ENCODE peak calls at places on chromosome 10, in eight cellular contexts. One of them, this sample, is unnamed.

GRCh38 chr10:26997610-26998009 is 102.7 kb downstream of the ANKRD26 start:
- DNase-seq in caudate nucleus: no peak
- DNase-seq in pancreas: no peak
- DNase-seq in left lung: no peak
- DNase-seq in tibial artery: no peak
- DNase-seq in kidney: no peak
- DNase-seq in GM23248: no peak
- DNase-seq in astrocyte: no peak
- DNase-seq in this sample: no peak

GRCh38 chr10:58754419-58755180 is 241.9 kb downstream of the BICC1 start:
- DNase-seq in caudate nucleus: no peak
- DNase-seq in pancreas: no peak
- DNase-seq in left lung: no peak
- DNase-seq in tibial artery: no peak
- DNase-seq in kidney: no peak
- DNase-seq in GM23248: peak; percentile 53
- DNase-seq in astrocyte: no peak
- DNase-seq in this sample: no peak

GRCh38 chr10:110010076-110011069 is 2.6 kb downstream of the ADD3 start:
- DNase-seq in caudate nucleus: no peak
- DNase-seq in pancreas: no peak
- DNase-seq in left lung: no peak
- DNase-seq in tibial artery: no peak
- DNase-seq in kidney: no peak
- DNase-seq in GM23248: no peak
- DNase-seq in astrocyte: no peak
- DNase-seq in this sample: no peak

GRCh38 chr10:133245439-133246235 is 8.0 kb downstream of the VENTX start:
- DNase-seq in caudate nucleus: no peak
- DNase-seq in pancreas: no peak
- DNase-seq in left lung: no peak
- DNase-seq in tibial artery: no peak
- DNase-seq in kidney: no peak
- DNase-seq in GM23248: peak; percentile 42
- DNase-seq in astrocyte: no peak
- DNase-seq in this sample: no peak

GRCh38 chr10:79586933-79587332 is 23.8 kb upstream of the SFTPA1 start:
- DNase-seq in caudate nucleus: no peak
- DNase-seq in pancreas: no peak
- DNase-seq in left lung: no peak
- DNase-seq in tibial artery: no peak
- DNase-seq in kidney: no peak
- DNase-seq in GM23248: no peak
- DNase-seq in astrocyte: no peak
- DNase-seq in this sample: no peak

GRCh38 chr10:63703113-63703670 is 182.0 kb downstream of the REEP3 start:
- DNase-seq in caudate nucleus: no peak
- DNase-seq in pancreas: no peak
- DNase-seq in left lung: no peak
- DNase-seq in tibial artery: no peak
- DNase-seq in kidney: no peak
- DNase-seq in GM23248: no peak
- DNase-seq in astrocyte: no peak
- DNase-seq in this sample: no peak

GRCh38 chr10:93334901-93335312 is 147.2 kb downstream of the MYOF start:
- DNase-seq in caudate nucleus: no peak
- DNase-seq in pancreas: no peak
- DNase-seq in left lung: no peak
- DNase-seq in tibial artery: no peak
- DNase-seq in kidney: no peak
- DNase-seq in GM23248: peak; percentile 73
- DNase-seq in astrocyte: peak; percentile 49
- DNase-seq in this sample: no peak

GRCh38 chr10:35635576-35635975 is 6.5 kb downstream of the FZD8 start:
- DNase-seq in caudate nucleus: no peak
- DNase-seq in pancreas: no peak
- DNase-seq in left lung: no peak
- DNase-seq in tibial artery: peak; percentile 44
- DNase-seq in kidney: no peak
- DNase-seq in GM23248: peak; percentile 72
- DNase-seq in astrocyte: peak; percentile 35
- DNase-seq in this sample: peak; percentile 32

DNA sequence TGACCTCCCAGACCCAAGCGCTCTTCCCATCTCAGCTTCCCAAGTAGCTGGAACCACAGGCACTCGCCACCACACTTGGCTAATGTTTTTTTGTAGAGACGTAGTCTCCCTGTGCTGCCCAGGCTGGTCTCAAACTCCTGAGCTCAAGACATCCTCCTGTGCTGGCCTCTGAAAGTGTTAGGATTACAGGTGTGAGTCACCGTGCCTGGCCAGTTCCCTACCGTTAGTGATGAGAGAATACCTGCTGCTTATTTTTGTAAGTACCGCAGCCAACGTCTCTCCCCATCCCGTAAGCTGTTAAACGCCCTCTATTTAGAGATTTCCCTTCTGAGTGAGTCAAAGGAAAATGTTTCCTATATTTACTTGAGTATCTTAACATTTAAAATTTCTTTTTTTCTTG is 38.5 kb upstream of the PDLIM1 start:
- DNase-seq in caudate nucleus: no peak
- DNase-seq in pancreas: no peak
- DNase-seq in left lung: no peak
- DNase-seq in tibial artery: no peak
- DNase-seq in kidney: no peak
- DNase-seq in GM23248: no peak
- DNase-seq in astrocyte: no peak
- DNase-seq in this sample: no peak
- H3K27ac ChIP-seq in caudate nucleus: no peak overlapping the region
- H3K27ac ChIP-seq in pancreas: no peak overlapping the region
- H3K27ac ChIP-seq in left lung: peak overlapping the region; percentile 24
- H3K27ac ChIP-seq in tibial artery: peak overlapping the region; percentile 33
- H3K27ac ChIP-seq in kidney: no peak overlapping the region
- H3K27ac ChIP-seq in GM23248: no peak overlapping the region
- H3K27ac ChIP-seq in astrocyte: no peak overlapping the region
- H3K27ac ChIP-seq in this sample: no peak overlapping the region

DNA sequence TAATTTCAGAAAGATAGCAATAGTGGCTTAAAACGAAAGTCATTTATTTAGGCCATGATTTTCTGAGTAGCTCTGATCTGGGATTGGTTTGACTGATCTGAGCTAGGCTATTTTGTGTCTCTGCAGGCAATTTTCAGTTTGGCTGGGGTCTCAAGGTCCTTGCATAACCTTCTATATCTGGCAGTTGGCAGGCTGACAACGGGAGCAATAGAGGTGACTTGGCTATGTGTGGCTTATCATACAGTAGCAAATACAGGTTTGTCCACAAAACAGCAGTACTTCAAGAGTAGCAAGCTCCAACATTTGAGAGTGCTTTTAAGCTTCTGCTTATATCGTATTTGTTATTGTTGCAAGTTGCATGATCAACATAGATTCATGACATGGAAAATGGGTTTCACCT is 1167.3 kb upstream of the CELF2 start:
- DNase-seq in caudate nucleus: no peak
- DNase-seq in pancreas: peak; percentile 58
- DNase-seq in left lung: no peak
- DNase-seq in tibial artery: no peak
- DNase-seq in kidney: no peak
- DNase-seq in GM23248: no peak
- DNase-seq in astrocyte: no peak
- DNase-seq in this sample: no peak
- H3K27ac ChIP-seq in caudate nucleus: no peak overlapping the region
- H3K27ac ChIP-seq in pancreas: no peak overlapping the region
- H3K27ac ChIP-seq in left lung: no peak overlapping the region
- H3K27ac ChIP-seq in tibial artery: no peak overlapping the region
- H3K27ac ChIP-seq in kidney: no peak overlapping the region
- H3K27ac ChIP-seq in GM23248: no peak overlapping the region
- H3K27ac ChIP-seq in astrocyte: no peak overlapping the region
- H3K27ac ChIP-seq in this sample: no peak overlapping the region

GRCh38 chr10:78165617-78166016 is 132.0 kb downstream of the RPS24 start:
- DNase-seq in caudate nucleus: no peak
- DNase-seq in pancreas: no peak
- DNase-seq in left lung: no peak
- DNase-seq in tibial artery: no peak
- DNase-seq in kidney: no peak
- DNase-seq in GM23248: no peak
- DNase-seq in astrocyte: no peak
- DNase-seq in this sample: no peak

GRCh38 chr10:78169214-78169613 is 135.6 kb downstream of the RPS24 start:
- DNase-seq in caudate nucleus: no peak
- DNase-seq in pancreas: no peak
- DNase-seq in left lung: no peak
- DNase-seq in tibial artery: no peak
- DNase-seq in kidney: no peak
- DNase-seq in GM23248: no peak
- DNase-seq in astrocyte: no peak
- DNase-seq in this sample: no peak

GRCh38 chr10:78164687-78165086 is 131.0 kb downstream of the RPS24 start:
- DNase-seq in caudate nucleus: no peak
- DNase-seq in pancreas: no peak
- DNase-seq in left lung: peak; percentile 73
- DNase-seq in tibial artery: no peak
- DNase-seq in kidney: no peak
- DNase-seq in GM23248: no peak
- DNase-seq in astrocyte: no peak
- DNase-seq in this sample: no peak

GRCh38 chr10:78162867-78163266 is 129.2 kb downstream of the RPS24 start:
- DNase-seq in caudate nucleus: no peak
- DNase-seq in pancreas: no peak
- DNase-seq in left lung: no peak
- DNase-seq in tibial artery: no peak
- DNase-seq in kidney: no peak
- DNase-seq in GM23248: peak; percentile 34
- DNase-seq in astrocyte: no peak
- DNase-seq in this sample: no peak

GRCh38 chr10:78165172-78165571 is 131.5 kb downstream of the RPS24 start:
- DNase-seq in caudate nucleus: no peak
- DNase-seq in pancreas: no peak
- DNase-seq in left lung: no peak
- DNase-seq in tibial artery: no peak
- DNase-seq in kidney: no peak
- DNase-seq in GM23248: no peak
- DNase-seq in astrocyte: no peak
- DNase-seq in this sample: no peak
- H3K27ac ChIP-seq in caudate nucleus: no peak overlapping the region
- H3K27ac ChIP-seq in pancreas: no peak overlapping the region
- H3K27ac ChIP-seq in left lung: no peak overlapping the region
- H3K27ac ChIP-seq in tibial artery: no peak overlapping the region
- H3K27ac ChIP-seq in kidney: no peak overlapping the region
- H3K27ac ChIP-seq in GM23248: no peak overlapping the region
- H3K27ac ChIP-seq in astrocyte: no peak overlapping the region
- H3K27ac ChIP-seq in this sample: no peak overlapping the region

GRCh38 chr10:103448751-103449150 is 3.4 kb downstream of the CALHM2 start:
- DNase-seq in caudate nucleus: no peak
- DNase-seq in pancreas: no peak
- DNase-seq in left lung: peak; percentile 57
- DNase-seq in tibial artery: peak; percentile 88
- DNase-seq in kidney: no peak
- DNase-seq in GM23248: peak; percentile 97
- DNase-seq in astrocyte: peak; percentile 72
- DNase-seq in this sample: peak; percentile 43
- H3K27ac ChIP-seq in caudate nucleus: no peak overlapping the region
- H3K27ac ChIP-seq in pancreas: no peak overlapping the region
- H3K27ac ChIP-seq in left lung: peak overlapping the region; percentile 83
- H3K27ac ChIP-seq in tibial artery: peak overlapping the region; percentile 93
- H3K27ac ChIP-seq in kidney: no peak overlapping the region
- H3K27ac ChIP-seq in GM23248: peak overlapping the region; percentile 88
- H3K27ac ChIP-seq in astrocyte: no peak overlapping the region
- H3K27ac ChIP-seq in this sample: no peak overlapping the region

GRCh38 chr10:86335257-86335656 is 31.3 kb downstream of the GRID1 start:
- DNase-seq in caudate nucleus: no peak
- DNase-seq in pancreas: no peak
- DNase-seq in left lung: no peak
- DNase-seq in tibial artery: no peak
- DNase-seq in kidney: no peak
- DNase-seq in GM23248: no peak
- DNase-seq in astrocyte: no peak
- DNase-seq in this sample: no peak

GRCh38 chr10:86333813-86334514 is 32.6 kb downstream of the GRID1 start:
- DNase-seq in caudate nucleus: no peak
- DNase-seq in pancreas: no peak
- DNase-seq in left lung: no peak
- DNase-seq in tibial artery: no peak
- DNase-seq in kidney: peak; percentile 18
- DNase-seq in GM23248: no peak
- DNase-seq in astrocyte: no peak
- DNase-seq in this sample: no peak

GRCh38 chr10:86336341-86336740 is 30.3 kb downstream of the GRID1 start:
- DNase-seq in caudate nucleus: no peak
- DNase-seq in pancreas: no peak
- DNase-seq in left lung: no peak
- DNase-seq in tibial artery: no peak
- DNase-seq in kidney: peak; percentile 48
- DNase-seq in GM23248: no peak
- DNase-seq in astrocyte: no peak
- DNase-seq in this sample: no peak

GRCh38 chr10:86335831-86336230 is 30.8 kb downstream of the GRID1 start:
- DNase-seq in caudate nucleus: no peak
- DNase-seq in pancreas: no peak
- DNase-seq in left lung: no peak
- DNase-seq in tibial artery: no peak
- DNase-seq in kidney: no peak
- DNase-seq in GM23248: no peak
- DNase-seq in astrocyte: no peak
- DNase-seq in this sample: no peak

DNA sequence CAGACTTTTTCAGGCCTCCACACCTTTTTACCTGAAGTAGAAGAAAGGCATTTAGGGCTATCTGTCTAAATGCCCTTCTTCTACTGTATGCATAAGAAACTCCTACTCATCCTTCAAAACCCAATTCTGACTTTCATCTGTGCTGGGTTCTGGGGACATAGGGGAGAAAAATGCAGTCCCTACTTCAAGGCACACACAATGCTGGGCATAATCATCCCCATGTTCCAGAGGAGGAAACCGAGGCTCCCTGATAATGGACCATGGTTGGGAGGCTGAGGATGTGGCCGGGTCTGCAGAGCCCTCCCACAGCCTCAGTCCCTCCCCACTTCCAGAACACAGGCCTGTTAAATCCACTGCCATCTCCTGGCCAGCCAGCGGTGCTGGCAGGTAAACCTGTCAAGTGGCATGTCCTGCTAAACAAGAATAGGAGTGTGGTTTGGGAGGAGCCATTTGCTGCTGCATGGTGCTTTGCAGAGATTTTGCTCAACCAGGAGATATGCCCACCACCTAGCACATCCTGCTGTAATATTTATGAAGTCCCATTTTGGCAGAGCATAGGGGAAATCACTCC is 32.0 kb downstream of the GRID1 start:
- DNase-seq in caudate nucleus: no peak
- DNase-seq in pancreas: no peak
- DNase-seq in left lung: no peak
- DNase-seq in tibial artery: no peak
- DNase-seq in kidney: peak; percentile 51
- DNase-seq in GM23248: no peak
- DNase-seq in astrocyte: no peak
- DNase-seq in this sample: no peak
- H3K27ac ChIP-seq in caudate nucleus: no peak overlapping the region
- H3K27ac ChIP-seq in pancreas: no peak overlapping the region
- H3K27ac ChIP-seq in left lung: no peak overlapping the region
- H3K27ac ChIP-seq in tibial artery: no peak overlapping the region
- H3K27ac ChIP-seq in kidney: no peak overlapping the region
- H3K27ac ChIP-seq in GM23248: no peak overlapping the region
- H3K27ac ChIP-seq in astrocyte: no peak overlapping the region
- H3K27ac ChIP-seq in this sample: no peak overlapping the region

This sample was measured in AG04450.